ENCODE peak calls at places on chromosomes 16 and 17, in five cellular contexts. P is activated CD4-positive, CD25-positive, alpha-beta regulatory T cell; F is left kidney; O is fibroblast of pulmonary artery; R is GM10248. W is an unnamed sample.

GRCh38 chr16:51359141-51359960 is 208.3 kb upstream of the SALL1 start:
- DNase-seq in F (peak; percentile 73), O (no peak), R (no peak), P (no peak), W (peak; percentile 57)

GRCh38 chr17:55731586-55732250 is 9.1 kb upstream of the TMEM100 start:
- DNase-seq in O (peak; percentile 60), F (peak; percentile 65), R (no peak), P (no peak), W (peak; percentile 57)

GRCh38 chr16:64180136-64180900 is 941.5 kb downstream of the CDH11 start:
- DNase-seq in P (no peak), F (peak; percentile 14), R (no peak), O (no peak), W (no peak)

GRCh38 chr16:30535777-30536190 is 1.1 kb upstream of the ZNF747 start:
- DNase-seq in F (peak; percentile 93), R (peak; percentile 83), P (peak; percentile 18), O (peak; percentile 72), W (peak; percentile 93)

GRCh38 chr16:48687421-48688038 is 77.5 kb upstream of the N4BP1 start:
- DNase-seq in R (peak; percentile 65), P (no peak), O (peak; percentile 80), F (peak; percentile 88), W (peak; percentile 78)

GRCh38 chr17:49939318-49939717 is 29.7 kb upstream of the DLX4 start:
- DNase-seq in O (no peak), F (no peak), R (no peak), P (no peak), W (no peak)

GRCh38 chr16:66081967-66082366 is 284.5 kb upstream of the CDH5 start:
- DNase-seq in R (no peak), P (no peak), F (no peak), O (peak; percentile 16), W (peak; percentile 94)

GRCh38 chr16:13453325-13453724 is 466.6 kb upstream of the ERCC4 start:
- DNase-seq in R (no peak), O (peak; percentile 1), F (no peak), P (no peak), W (no peak)

GRCh38 chr16:84013787-84014569 is 28.6 kb downstream of the SLC38A8 start:
- DNase-seq in O (peak; percentile 29), R (peak; percentile 73), P (no peak), F (peak; percentile 92), W (peak; percentile 100)

GRCh38 chr17:8151641-8152111 is 528 bp downstream of the PER1 start:
- DNase-seq in O (peak; percentile 73), F (peak; percentile 77), P (no peak), R (no peak), W (peak; percentile 69)

W was measured in mesendoderm.